ENCODE peak calls at places on chromosomes 16 and 17, in five cellular contexts. One of them, this sample, is unnamed.

GRCh38 chr17:17108681-17109049 is 66.4 kb downstream of the MPRIP start:
- DNase-seq in astrocyte of the spinal cord: no peak
- DNase-seq in left lobe of liver: no peak
- DNase-seq in NCI-H1694: peak
- DNase-seq in stimulated activated CD8-positive, alpha-beta memory T cell treated with anti-CD3 and anti-CD28 coated beads, Interleukin-4, amount 100 ng/mL, for 24 hours: no peak
- DNase-seq in this sample: no peak

GRCh38 chr17:58531661-58532554 is 17.5 kb upstream of the MTMR4 start:
- DNase-seq in NCI-H1694: no peak
- DNase-seq in astrocyte of the spinal cord: no peak
- DNase-seq in stimulated activated CD8-positive, alpha-beta memory T cell treated with anti-CD3 and anti-CD28 coated beads, Interleukin-4, amount 100 ng/mL, for 24 hours: peak
- DNase-seq in left lobe of liver: peak
- DNase-seq in this sample: no peak

GRCh38 chr16:11977206-11978041 is 890 bp downstream of the SNX29 start:
- DNase-seq in NCI-H1694: no peak
- DNase-seq in left lobe of liver: no peak
- DNase-seq in stimulated activated CD8-positive, alpha-beta memory T cell treated with anti-CD3 and anti-CD28 coated beads, Interleukin-4, amount 100 ng/mL, for 24 hours: no peak
- DNase-seq in astrocyte of the spinal cord: peak
- DNase-seq in this sample: no peak

GRCh38 chr16:15961060-15961511 is 11.7 kb downstream of the ABCC1 start:
- DNase-seq in stimulated activated CD8-positive, alpha-beta memory T cell treated with anti-CD3 and anti-CD28 coated beads, Interleukin-4, amount 100 ng/mL, for 24 hours: peak
- DNase-seq in NCI-H1694: no peak
- DNase-seq in left lobe of liver: no peak
- DNase-seq in astrocyte of the spinal cord: peak
- DNase-seq in this sample: no peak

GRCh38 chr17:47810901-47811635 is 10.5 kb downstream of the OSBPL7 start:
- DNase-seq in NCI-H1694: no peak
- DNase-seq in astrocyte of the spinal cord: no peak
- DNase-seq in left lobe of liver: peak
- DNase-seq in stimulated activated CD8-positive, alpha-beta memory T cell treated with anti-CD3 and anti-CD28 coated beads, Interleukin-4, amount 100 ng/mL, for 24 hours: no peak
- DNase-seq in this sample: no peak

GRCh38 chr17:416293-417206 is 63.9 kb upstream of the RPH3AL start:
- DNase-seq in stimulated activated CD8-positive, alpha-beta memory T cell treated with anti-CD3 and anti-CD28 coated beads, Interleukin-4, amount 100 ng/mL, for 24 hours: no peak
- DNase-seq in left lobe of liver: no peak
- DNase-seq in astrocyte of the spinal cord: no peak
- DNase-seq in NCI-H1694: no peak
- DNase-seq in this sample: no peak

GRCh38 chr16:84453061-84453752 is 51.3 kb downstream of the MEAK7 start:
- DNase-seq in stimulated activated CD8-positive, alpha-beta memory T cell treated with anti-CD3 and anti-CD28 coated beads, Interleukin-4, amount 100 ng/mL, for 24 hours: no peak
- DNase-seq in NCI-H1694: no peak
- DNase-seq in left lobe of liver: no peak
- DNase-seq in astrocyte of the spinal cord: no peak
- DNase-seq in this sample: no peak

GRCh38 chr17:15926039-15926740 is 18.7 kb upstream of the ADORA2B start:
- DNase-seq in astrocyte of the spinal cord: no peak
- DNase-seq in left lobe of liver: no peak
- DNase-seq in stimulated activated CD8-positive, alpha-beta memory T cell treated with anti-CD3 and anti-CD28 coated beads, Interleukin-4, amount 100 ng/mL, for 24 hours: no peak
- DNase-seq in NCI-H1694: no peak
- DNase-seq in this sample: no peak

GRCh38 chr16:5010576-5011329 is 23.0 kb downstream of the NAGPA start:
- DNase-seq in NCI-H1694: no peak
- DNase-seq in left lobe of liver: no peak
- DNase-seq in astrocyte of the spinal cord: no peak
- DNase-seq in stimulated activated CD8-positive, alpha-beta memory T cell treated with anti-CD3 and anti-CD28 coated beads, Interleukin-4, amount 100 ng/mL, for 24 hours: no peak
- DNase-seq in this sample: no peak